ENCODE peak calls at places on chromosome 15, in five cellular contexts. A is body of pancreas, L is endothelial cell of umbilical vein, P is fibroblast of lung, W is kidney epithelial cell. D is an unnamed sample. For H3K27me3, the result is how much of the 10 kb centered on the place peaks cover.

GRCh38 chr15:58547628-58548307 is 116.0 kb downstream of the LIPC start:
- DNase-seq in W (no peak), P (no peak), L (no peak), A (no peak), D (no peak)

GRCh38 chr15:85494035-85494793 is 113.8 kb downstream of the AKAP13 start:
- DNase-seq in P (peak), W (peak), L (peak), A (no peak), D (no peak)

GRCh38 chr15:70023064-70023768 is 74.5 kb downstream of the TLE3 start:
- DNase-seq in A (no peak), P (peak), W (peak), L (peak), D (peak)

GRCh38 chr15:70060214-70061085 is 37.3 kb downstream of the TLE3 start:
- DNase-seq in A (no peak), P (no peak), W (no peak), L (no peak), D (no peak)

GRCh38 chr15:66014639-66015182 is 145.4 kb downstream of the RAB11A start:
- DNase-seq in L (no peak), P (no peak), W (no peak), A (no peak), D (no peak)

GRCh38 chr15:29900237-29901189 is 78.2 kb upstream of the TJP1 start:
- DNase-seq in W (no peak), P (no peak), A (no peak), L (no peak), D (no peak)

GRCh38 chr15:66780172-66780972 is 78.3 kb downstream of the SMAD6 start:
- DNase-seq in A (no peak), P (peak), W (peak), L (no peak), D (peak)

GRCh38 chr15:31427411-31427810 is 100.8 kb downstream of the KLF13 start:
- DNase-seq in W (no peak), P (peak), A (no peak), L (no peak), D (no peak)

GRCh38 chr15:84685304-84685703 is 27.3 kb upstream of the NMB start:
- DNase-seq in P (peak), L (no peak), A (no peak), W (peak), D (peak)

GRCh38 chr15:82139823-82140268 is 94.0 kb upstream of the MEX3B start:
- DNase-seq in P (peak), W (no peak), L (peak), A (no peak), D (no peak)

GRCh38 chr15:46296002-46296401 is 661.2 kb downstream of the SQOR start:
- DNase-seq in L (no peak), P (no peak), W (no peak), A (no peak), D (no peak)

GRCh38 chr15:32933241-32933640 is 215.4 kb downstream of the GREM1 start:
- DNase-seq in P (peak), A (no peak), L (no peak), W (no peak), D (no peak)

GRCh38 chr15:63059573-63060216 is 17.1 kb downstream of the TPM1 start:
- DNase-seq in W (no peak), A (no peak), L (no peak), P (peak), D (no peak)

GRCh38 chr15:49154359-49154758 is 1.0 kb downstream of the COPS2 start:
- DNase-seq in W (no peak), P (peak), L (no peak), A (no peak), D (no peak)

GRCh38 chr15:60648928-60649679 is 170.2 kb upstream of the ICE2 start:
- DNase-seq in L (no peak), A (no peak), W (no peak), P (no peak), D (no peak)

GRCh38 chr15:84696757-84697156 is 19.2 kb downstream of the SEC11A start:
- DNase-seq in A (no peak), W (no peak), L (no peak), P (no peak), D (no peak)

GRCh38 chr15:64731012-64731806 is 44.2 kb downstream of the RBPMS2 start:
- DNase-seq in P (peak), W (peak), L (peak), A (peak), D (no peak)

GRCh38 chr15:49832421-49832980 is 211.7 kb downstream of the DTWD1 start:
- DNase-seq in W (no peak), P (no peak), L (no peak), A (peak), D (no peak)

GRCh38 chr15:96053039-96054021 is 277.2 kb upstream of the NR2F2 start:
- DNase-seq in W (no peak), A (peak), L (peak), P (peak), D (no peak)

GRCh38 chr15:46151786-46152185 is 517.0 kb downstream of the SQOR start:
- DNase-seq in W (no peak), L (no peak), P (no peak), A (no peak), D (no peak)

GRCh38 chr15:93331545-93332117 is 242.6 kb upstream of the RGMA start:
- DNase-seq in L (no peak), A (peak), P (no peak), W (no peak), D (no peak)

GRCh38 chr15:70783610-70784021 is 20.3 kb upstream of the UACA start:
- DNase-seq in A (no peak), W (no peak), L (no peak), P (peak), D (no peak)

GRCh38 chr15:26628071-26628470 is 144.8 kb downstream of the GABRB3 start:
- DNase-seq in A (no peak), P (no peak), W (no peak), L (no peak), D (no peak)
- H3K4me3 ChIP-seq in A (no peak), P (no peak), W (no peak), L (no peak), D (no peak)

DNA sequence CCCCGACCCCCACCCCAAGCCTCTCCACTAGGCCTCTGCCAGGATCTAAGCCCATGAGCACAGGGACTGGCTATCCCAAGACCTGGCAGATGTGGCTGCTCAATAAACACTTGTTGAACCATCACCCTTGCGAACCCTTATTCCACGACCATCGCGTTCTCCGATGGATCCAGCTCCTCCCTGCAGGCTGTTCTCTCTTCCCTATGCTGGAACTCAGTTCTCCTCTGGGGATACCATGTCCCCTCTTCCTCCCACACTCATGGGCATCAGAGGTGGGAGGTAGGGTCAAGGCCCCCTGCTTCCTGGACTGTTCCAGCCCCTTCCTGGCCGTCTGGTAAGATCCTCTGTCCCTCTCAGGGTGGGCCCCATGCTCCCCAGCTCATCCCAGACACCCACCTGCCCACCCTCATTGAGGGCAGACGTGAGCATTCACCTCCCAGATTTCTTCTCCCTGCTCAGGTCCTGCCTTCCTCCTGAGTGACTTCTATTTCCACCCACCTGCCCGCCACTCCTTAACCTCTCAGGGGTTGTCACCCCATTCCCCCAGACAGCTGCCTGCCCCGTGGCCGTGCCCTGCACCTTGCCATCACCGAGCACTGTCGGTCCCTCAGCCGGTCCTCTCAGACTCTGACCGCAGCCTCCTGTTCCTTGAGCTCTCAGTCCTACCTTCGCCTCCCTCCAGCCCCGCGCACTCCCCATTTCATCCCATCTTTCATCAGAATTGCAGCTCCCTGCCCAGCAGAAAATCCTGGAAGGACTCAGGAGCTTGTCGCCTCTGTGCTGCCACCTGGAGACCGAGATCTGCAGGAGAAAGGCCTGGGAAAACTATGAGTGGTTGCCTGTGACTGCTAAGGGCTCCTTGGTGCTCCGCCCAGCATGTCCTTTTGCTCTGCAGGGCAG is 42.0 kb downstream of the PML start:
- DNase-seq in L (peak), P (peak), W (peak), A (peak), D (peak)
- TF ChIP-seq CTCF in L (peak), P (peak), W (peak), A (peak), D (peak)

GRCh38 chr15:25943831-25944230 is 80.7 kb upstream of the ATP10A start:
- DNase-seq in P (no peak), W (no peak), L (no peak), A (no peak), D (no peak)
- H3K27me3 ChIP-seq in P (under half), W (under half), L (under half), A (under half), D (under half)

DNA sequence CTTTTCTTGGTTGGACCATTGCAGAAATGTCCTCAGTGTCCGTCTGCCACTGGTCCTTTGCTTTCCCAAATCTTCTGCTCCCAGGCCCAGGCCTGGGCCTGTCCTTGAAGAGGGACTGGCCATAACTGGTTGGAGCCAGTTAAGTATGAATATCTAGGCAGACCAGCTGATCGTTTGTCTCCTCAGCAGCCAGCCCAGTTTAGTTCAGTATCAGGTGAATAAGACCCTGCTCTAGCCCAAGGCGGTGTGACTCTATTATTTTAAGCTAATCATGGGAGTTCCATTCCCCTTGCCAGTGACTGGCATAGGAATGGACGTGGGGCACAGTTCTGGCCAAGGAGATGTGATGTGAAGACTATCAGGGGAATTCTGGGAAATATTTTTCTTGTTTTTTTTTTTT is 73.9 kb upstream of the RASGRF1 start:
- DNase-seq in A (no peak), P (no peak), W (no peak), L (no peak), D (no peak)
- H3K4me3 ChIP-seq in A (no peak), P (no peak), W (no peak), L (no peak), D (no peak)

GRCh38 chr15:39312984-39313383 is 267.9 kb upstream of the THBS1 start:
- DNase-seq in P (no peak), W (no peak), A (peak), L (no peak), D (no peak)
- TF ChIP-seq CTCF in P (no peak), W (peak), A (no peak), L (no peak), D (peak)

DNA sequence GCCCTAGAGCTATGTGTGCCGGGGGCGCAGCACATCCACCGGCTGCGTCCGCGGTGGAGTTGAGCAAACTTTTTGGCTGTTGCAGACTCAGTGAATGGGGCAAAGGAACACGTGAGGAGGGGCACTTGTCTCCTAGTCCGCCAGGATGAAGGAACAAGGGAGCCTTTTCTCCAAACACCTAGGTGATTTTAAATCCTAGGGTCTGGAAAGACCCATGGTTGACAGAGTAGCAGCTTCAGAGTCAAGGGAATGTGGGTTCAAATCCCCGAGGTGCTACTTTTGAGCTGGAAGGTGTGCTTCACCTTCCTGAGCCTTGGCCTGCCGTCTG is 648 bp downstream of the ACAN start:
- DNase-seq in L (no peak), P (no peak), A (no peak), W (no peak), D (no peak)
- H3K27me3 ChIP-seq in L (under half), P (under half), A (under half), W (under half), D (under half)

GRCh38 chr15:67863442-67863987 is 23.7 kb upstream of the RNU6-1 start:
- DNase-seq in P (peak), A (peak), W (no peak), L (peak), D (peak)
- H3K4me3 ChIP-seq in P (peak), A (no peak), W (peak), L (peak), D (peak)